ENCODE peak calls at places on chromosomes 1 and 21, in four cellular contexts. V is uterus, B is psoas muscle, Q is ascending aorta. H is an unnamed sample.

GRCh38 chr1:10161121-10161520 is 49.2 kb upstream of the KIF1B start:
- DNase-seq in V (no peak), B (no peak), Q (no peak), H (peak; percentile 66)

GRCh38 chr1:39081266-39082139 is 55.4 kb downstream of the NDUFS5 start:
- DNase-seq in V (no peak), B (peak; percentile 32), Q (no peak), H (no peak)

GRCh38 chr1:29869802-29870201 is 633.5 kb downstream of the PTPRU start:
- DNase-seq in V (no peak), B (no peak), Q (no peak), H (peak; percentile 39)

GRCh38 chr21:17780539-17780938 is 38.6 kb downstream of the C21orf91 start:
- DNase-seq in V (no peak), B (no peak), Q (no peak), H (no peak)

GRCh38 chr1:151511636-151512215 is 539 bp downstream of the CGN start:
- DNase-seq in V (no peak), B (peak; percentile 29), Q (peak; percentile 68), H (no peak)

GRCh38 chr1:11868331-11868730 is 9.6 kb upstream of the NPPB start:
- DNase-seq in V (no peak), B (no peak), Q (no peak), H (no peak)

GRCh38 chr1:183910780-183911179 is 105.9 kb downstream of the RGL1 start:
- DNase-seq in V (no peak), B (no peak), Q (no peak), H (no peak)

GRCh38 chr1:159921251-159921650 is 4.1 kb downstream of the TAGLN2 start:
- DNase-seq in V (no peak), B (no peak), Q (no peak), H (no peak)

GRCh38 chr21:29258626-29259335 is 39.9 kb upstream of the BACH1 start:
- DNase-seq in V (no peak), B (no peak), Q (no peak), H (no peak)

GRCh38 chr1:47963093-47963492 is 34.1 kb downstream of the TRABD2B start:
- DNase-seq in V (no peak), B (no peak), Q (no peak), H (no peak)

GRCh38 chr1:156160744-156161181 is 7.4 kb downstream of the SEMA4A start:
- DNase-seq in V (peak; percentile 92), B (peak; percentile 94), Q (peak; percentile 94), H (peak; percentile 71)

GRCh38 chr1:184296466-184297243 is 90.2 kb upstream of the C1orf21 start:
- DNase-seq in V (peak; percentile 91), B (peak; percentile 76), Q (peak; percentile 92), H (peak; percentile 87)

GRCh38 chr1:1399870-1400575 is 888 bp upstream of the CCNL2 start:
- DNase-seq in V (no peak), B (no peak), Q (no peak), H (no peak)

GRCh38 chr1:38003261-38004250 is 1.8 kb downstream of the FHL3 start:
- DNase-seq in V (peak; percentile 54), B (peak; percentile 78), Q (peak; percentile 67), H (no peak)

GRCh38 chr1:44300882-44301281 is 54.2 kb downstream of the ERI3 start:
- DNase-seq in V (no peak), B (no peak), Q (no peak), H (no peak)

GRCh38 chr1:233695901-233696300 is 82.0 kb downstream of the KCNK1 start:
- DNase-seq in V (no peak), B (no peak), Q (no peak), H (no peak)

GRCh38 chr21:36703626-36704280 is 4.8 kb downstream of the SIM2 start:
- DNase-seq in V (no peak), B (no peak), Q (no peak), H (peak; percentile 68)

GRCh38 chr1:17315542-17316130 is 7.6 kb downstream of the PADI4 start:
- DNase-seq in V (no peak), B (no peak), Q (no peak), H (no peak)

GRCh38 chr1:8702121-8702520 is 115.3 kb downstream of the RERE start:
- DNase-seq in V (no peak), B (no peak), Q (no peak), H (no peak)

GRCh38 chr1:156106624-156107488 is 7.7 kb upstream of the LMNA start:
- DNase-seq in V (no peak), B (no peak), Q (peak; percentile 80), H (no peak)

GRCh38 chr1:23019851-23020625 is 770 bp downstream of the KDM1A start:
- DNase-seq in V (peak; percentile 23), B (peak; percentile 25), Q (no peak), H (no peak)

GRCh38 chr1:31626451-31627202 is 9.1 kb downstream of the HCRTR1 start:
- DNase-seq in V (peak; percentile 34), B (peak; percentile 58), Q (no peak), H (no peak)

GRCh38 chr1:148264374-148265276 is 112.5 kb upstream of the NBPF11 start:
- DNase-seq in V (peak; percentile 24), B (no peak), Q (no peak), H (no peak)

GRCh38 chr1:30125449-30126170 is 597.8 kb downstream of the MATN1 start:
- DNase-seq in V (no peak), B (no peak), Q (no peak), H (no peak)

GRCh38 chr1:186143521-186143920 is 231.5 kb downstream of the TPR start:
- DNase-seq in V (no peak), B (no peak), Q (no peak), H (no peak)

GRCh38 chr21:44551290-44552015 is at the start of gene KRTAP10-2:
- DNase-seq in V (no peak), B (no peak), Q (no peak), H (peak; percentile 70)

GRCh38 chr1:240701412-240701811 is 89.5 kb upstream of the GREM2 start:
- DNase-seq in V (no peak), B (no peak), Q (no peak), H (no peak)

GRCh38 chr1:19374402-19374801 is 62.3 kb downstream of the SLC66A1 start:
- DNase-seq in V (no peak), B (no peak), Q (no peak), H (no peak)
- TF ChIP-seq CTCF in V (no peak), B (peak; percentile 25), Q (no peak), H (no peak)

GRCh38 chr1:15947382-15948090 is 28.4 kb downstream of the ZBTB17 start:
- DNase-seq in V (no peak), B (no peak), Q (peak; percentile 59), H (no peak)
- H3K4me3 ChIP-seq in V (no peak overlapping the region), B (no peak overlapping the region), Q (no peak overlapping the region), H (no peak overlapping the region)

DNA sequence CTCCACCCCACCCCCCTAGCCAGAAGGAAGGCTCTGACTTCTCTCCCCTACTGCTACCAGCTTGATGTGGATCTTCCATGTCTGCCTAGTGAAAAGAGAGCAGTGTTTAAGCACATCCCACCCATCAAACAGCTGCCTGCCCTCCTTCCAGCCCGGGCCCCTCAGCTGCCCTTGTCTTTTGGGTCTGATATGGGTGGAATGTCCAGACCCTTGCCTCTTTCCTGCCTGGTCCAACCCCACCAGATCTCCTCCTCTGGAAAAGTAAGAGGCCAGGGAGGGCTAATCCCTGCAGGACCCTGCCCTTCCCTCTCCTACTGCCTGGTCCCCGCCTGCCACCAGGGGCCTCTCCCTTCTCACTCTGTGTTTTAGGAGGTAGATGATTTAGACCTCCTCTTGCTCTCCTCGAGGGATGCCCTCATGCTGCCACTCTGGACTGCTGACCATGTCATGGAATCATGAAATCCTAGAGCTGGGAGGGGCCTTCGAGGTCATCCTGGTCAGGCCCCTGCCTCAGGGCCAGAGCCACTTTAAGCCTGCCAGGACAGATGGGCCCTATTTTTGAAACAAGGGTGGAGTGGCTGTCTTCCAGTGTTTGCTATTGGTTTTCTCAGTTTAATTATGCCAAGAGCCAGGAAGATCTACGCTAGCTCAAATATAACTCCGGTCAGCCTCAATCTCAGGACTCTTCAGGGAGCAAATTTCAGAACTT is 15.8 kb upstream of the HSPG2 start:
- DNase-seq in V (no peak), B (no peak), Q (no peak), H (no peak)
- TF ChIP-seq CTCF in V (no peak), B (no peak), Q (no peak), H (no peak)

GRCh38 chr1:204334455-204334854 is 25.3 kb downstream of the PLEKHA6 start:
- DNase-seq in V (no peak), B (no peak), Q (no peak), H (no peak)

GRCh38 chr1:204335533-204335932 is 24.2 kb downstream of the PLEKHA6 start:
- DNase-seq in V (no peak), B (no peak), Q (no peak), H (no peak)

GRCh38 chr1:204331275-204331674 is 28.5 kb downstream of the PLEKHA6 start:
- DNase-seq in V (no peak), B (no peak), Q (no peak), H (no peak)

GRCh38 chr1:204335085-204335484 is 24.6 kb downstream of the PLEKHA6 start:
- DNase-seq in V (no peak), B (no peak), Q (no peak), H (no peak)

GRCh38 chr1:204331847-204332487 is 27.8 kb downstream of the PLEKHA6 start:
- DNase-seq in V (no peak), B (no peak), Q (no peak), H (no peak)
- H3K4me3 ChIP-seq in V (no peak overlapping the region), B (no peak overlapping the region), Q (no peak overlapping the region), H (no peak overlapping the region)

GRCh38 chr1:205600085-205600484 is 31.7 kb downstream of the ELK4 start:
- DNase-seq in V (no peak), B (no peak), Q (peak; percentile 34), H (no peak)
- TF ChIP-seq CTCF in V (no peak), B (no peak), Q (no peak), H (no peak)

GRCh38 chr1:201503397-201504176 is 3.3 kb downstream of the CSRP1 start:
- DNase-seq in V (peak; percentile 95), B (no peak), Q (peak; percentile 94), H (no peak)

GRCh38 chr1:201502511-201502857 is 4.4 kb downstream of the CSRP1 start:
- DNase-seq in V (no peak), B (no peak), Q (no peak), H (no peak)

GRCh38 chr1:201504799-201505504 is 2.0 kb downstream of the CSRP1 start:
- DNase-seq in V (no peak), B (no peak), Q (no peak), H (no peak)

GRCh38 chr1:201505505-201505893 is 1.4 kb downstream of the CSRP1 start:
- DNase-seq in V (peak; percentile 55), B (no peak), Q (peak; percentile 78), H (no peak)

DNA sequence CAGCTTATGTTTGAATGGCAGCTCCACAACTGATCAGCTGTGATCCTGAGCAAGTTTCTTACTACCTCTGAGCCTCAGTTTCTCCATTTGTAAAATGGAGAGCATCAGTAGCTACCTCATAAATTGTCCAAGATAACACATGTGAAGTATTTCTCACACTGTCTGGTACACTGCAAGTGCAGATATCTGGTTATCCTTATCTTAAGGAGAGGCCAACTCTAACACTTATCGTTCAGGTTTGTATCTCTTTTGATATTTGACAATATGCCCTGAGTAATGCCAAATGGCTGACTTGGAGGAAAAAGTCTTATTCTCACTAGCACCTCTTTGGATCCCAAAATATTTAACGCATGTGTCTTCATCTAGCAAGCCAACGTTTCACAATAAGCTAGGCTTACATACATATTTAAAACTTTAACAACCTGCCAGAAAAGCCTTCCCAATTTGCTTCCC is 2.7 kb downstream of the CSRP1 start:
- DNase-seq in V (no peak), B (no peak), Q (no peak), H (no peak)
- H3K4me3 ChIP-seq in V (peak overlapping the region; percentile 93), B (peak overlapping the region; percentile 80), Q (peak overlapping the region; percentile 97), H (no peak overlapping the region)